ENCODE peak calls at places on chromosomes 12 and 14, in ten cellular contexts. H is HCT116, D is neural crest cell, I is keratinocyte, A is neural progenitor cell, Q is cardiac muscle cell, M is fibroblast of mammary gland, N is IMR-90, R is fibroblast of the aortic adventitia, O is dorsolateral prefrontal cortex. U is an unnamed sample.
A peak's percentile ranks its signal among the peaks of the same experiment; 100 is the strongest.

GRCh38 chr12:8077207-8077606 is 4.9 kb upstream of the NECAP1 start:
- DNase-seq in H (no peak), D (no peak), I (no peak), A (no peak), Q (no peak), M (peak; percentile 69), N (peak; percentile 62), R (peak; percentile 25), O (no peak), U (no peak)

GRCh38 chr14:55851301-55851700 is 266.9 kb upstream of the PELI2 start:
- DNase-seq in H (no peak), D (no peak), I (no peak), A (peak; percentile 67), Q (no peak), M (no peak), N (no peak), R (no peak), O (peak; percentile 15), U (no peak)

GRCh38 chr14:34355584-34356266 is 106.3 kb downstream of the SPTSSA start:
- DNase-seq in H (no peak), D (no peak), I (no peak), A (no peak), Q (peak; percentile 94), M (peak; percentile 89), N (peak; percentile 75), R (peak; percentile 86), O (peak; percentile 53), U (no peak)

GRCh38 chr14:64556526-64556925 is 6.8 kb downstream of the PPP1R36 start:
- DNase-seq in H (no peak), D (no peak), I (no peak), A (no peak), Q (peak; percentile 95), M (peak; percentile 92), N (peak; percentile 92), R (peak; percentile 49), O (no peak), U (no peak)

GRCh38 chr12:118526255-118527095 is 150.1 kb downstream of the SUDS3 start:
- DNase-seq in H (no peak), D (no peak), I (no peak), A (no peak), Q (no peak), M (no peak), N (no peak), R (no peak), O (no peak), U (peak; percentile 40)

GRCh38 chr14:65299837-65300236 is 112.7 kb upstream of the FUT8 start:
- DNase-seq in H (no peak), D (no peak), I (no peak), A (no peak), Q (no peak), M (no peak), N (no peak), R (no peak), O (no peak), U (no peak)

GRCh38 chr14:31090872-31091764 is 64.9 kb upstream of the STRN3 start:
- DNase-seq in H (no peak), D (no peak), I (no peak), A (no peak), Q (peak; percentile 92), M (peak; percentile 97), N (peak; percentile 97), R (peak; percentile 91), O (no peak), U (peak; percentile 70)

GRCh38 chr12:33605776-33606175 is 166.2 kb upstream of the SYT10 start:
- DNase-seq in H (no peak), D (no peak), I (no peak), A (peak; percentile 47), Q (peak; percentile 20), M (peak; percentile 2), N (no peak), R (peak; percentile 63), O (no peak), U (no peak)

GRCh38 chr12:106584104-106585064 is 1.6 kb downstream of the RFX4 start:
- DNase-seq in H (no peak), D (peak; percentile 25), I (no peak), A (peak; percentile 73), Q (no peak), M (no peak), N (no peak), R (no peak), O (no peak), U (no peak)

GRCh38 chr14:77707355-77707723 is 484 bp downstream of the ALKBH1 start:
- DNase-seq in H (no peak), D (no peak), I (no peak), A (peak; percentile 54), Q (peak; percentile 45), M (peak; percentile 60), N (peak; percentile 63), R (peak; percentile 60), O (peak; percentile 14), U (peak; percentile 20)

GRCh38 chr12:100573168-100573498 is 351 bp upstream of the GAS2L3 start:
- DNase-seq in H (no peak), D (peak; percentile 2), I (no peak), A (no peak), Q (no peak), M (no peak), N (no peak), R (no peak), O (no peak), U (no peak)

GRCh38 chr12:28177461-28177860 is 12.8 kb upstream of the CCDC91 start:
- DNase-seq in H (no peak), D (no peak), I (no peak), A (no peak), Q (no peak), M (peak; percentile 33), N (no peak), R (no peak), O (no peak), U (no peak)

GRCh38 chr14:35881280-35881679 is 55.1 kb downstream of the BRMS1L start:
- DNase-seq in H (no peak), D (no peak), I (no peak), A (no peak), Q (no peak), M (no peak), N (no peak), R (no peak), O (no peak), U (no peak)

GRCh38 chr14:35879654-35880249 is 53.6 kb downstream of the BRMS1L start:
- DNase-seq in H (peak; percentile 18), D (no peak), I (no peak), A (peak; percentile 18), Q (peak; percentile 34), M (peak; percentile 39), N (peak; percentile 20), R (peak; percentile 40), O (no peak), U (no peak)

GRCh38 chr14:35878272-35879140 is 52.4 kb downstream of the BRMS1L start:
- DNase-seq in H (peak; percentile 12), D (no peak), I (no peak), A (no peak), Q (peak; percentile 92), M (peak; percentile 93), N (peak; percentile 93), R (peak; percentile 89), O (no peak), U (no peak)

GRCh38 chr14:35879141-35879648 is 53.1 kb downstream of the BRMS1L start:
- DNase-seq in H (no peak), D (no peak), I (no peak), A (no peak), Q (peak; percentile 38), M (peak; percentile 54), N (peak; percentile 11), R (peak; percentile 27), O (no peak), U (no peak)

DNA sequence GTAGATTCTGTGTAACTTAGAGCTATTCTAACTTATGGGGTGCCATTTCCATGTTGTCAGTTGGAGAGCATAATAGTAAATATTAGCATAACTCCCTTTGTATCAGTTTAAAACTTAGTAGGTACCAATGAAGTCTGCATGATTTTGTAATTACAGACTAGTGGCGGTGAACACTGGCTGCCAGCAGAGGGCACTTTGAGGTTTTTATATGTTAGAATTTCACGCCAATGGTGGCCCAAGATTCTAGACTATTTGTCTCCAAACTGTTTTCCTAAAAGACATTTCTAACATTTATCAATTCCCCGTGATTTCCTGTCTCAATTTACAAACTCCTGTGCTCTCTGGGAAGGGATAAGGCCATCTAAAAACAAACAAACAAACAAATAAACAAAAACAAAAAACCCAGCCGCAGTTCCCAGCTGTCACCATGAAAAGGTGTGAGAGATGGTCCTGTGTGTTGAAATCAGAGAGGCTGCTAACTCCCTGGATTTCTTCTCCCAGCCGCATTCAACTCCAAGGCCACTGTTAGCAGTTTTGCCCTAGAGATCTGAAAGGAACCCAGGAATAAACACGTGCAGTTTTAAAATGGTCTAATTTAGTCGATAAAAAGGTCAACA is 57.6 kb downstream of the BRMS1L start:
- DNase-seq in H (no peak), D (peak; percentile 25), I (no peak), A (peak; percentile 59), Q (peak; percentile 50), M (peak; percentile 35), N (peak; percentile 18), R (peak; percentile 40), O (peak; percentile 12), U (peak; percentile 60)
- TF ChIP-seq CTCF in H (peak; percentile 76), D (peak; percentile 82), I (peak; percentile 62), A (peak; percentile 81), Q (peak; percentile 74), M (peak; percentile 70), N (peak; percentile 65), R (peak; percentile 74), O (peak; percentile 54), U (peak; percentile 37)

DNA sequence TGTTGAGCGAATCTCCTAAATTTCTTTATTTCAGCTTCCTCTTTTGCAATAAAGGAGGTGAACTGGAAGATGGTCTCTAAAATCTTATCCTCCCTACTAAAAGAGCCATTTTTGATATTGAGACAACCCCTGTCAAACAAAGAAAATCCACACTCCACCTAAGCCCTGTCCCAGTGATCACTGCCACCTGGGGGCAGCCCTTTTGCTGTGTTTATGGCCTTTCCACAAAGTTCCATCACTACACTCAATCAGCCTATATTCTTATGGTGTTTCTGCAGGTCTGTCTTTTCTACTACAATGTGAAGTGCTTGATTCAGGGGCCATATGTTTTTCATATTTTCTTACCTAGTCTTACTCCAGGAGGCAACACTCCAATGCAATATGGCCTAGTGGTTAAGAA is 163.7 kb downstream of the BMP4 start:
- DNase-seq in H (no peak), D (no peak), I (no peak), A (peak; percentile 8), Q (no peak), M (no peak), N (no peak), R (no peak), O (no peak), U (no peak)
- TF ChIP-seq CTCF in H (peak; percentile 42), D (no peak), I (no peak), A (peak; percentile 19), Q (no peak), M (peak; percentile 11), N (no peak), R (peak; percentile 6), O (no peak), U (no peak)

DNA sequence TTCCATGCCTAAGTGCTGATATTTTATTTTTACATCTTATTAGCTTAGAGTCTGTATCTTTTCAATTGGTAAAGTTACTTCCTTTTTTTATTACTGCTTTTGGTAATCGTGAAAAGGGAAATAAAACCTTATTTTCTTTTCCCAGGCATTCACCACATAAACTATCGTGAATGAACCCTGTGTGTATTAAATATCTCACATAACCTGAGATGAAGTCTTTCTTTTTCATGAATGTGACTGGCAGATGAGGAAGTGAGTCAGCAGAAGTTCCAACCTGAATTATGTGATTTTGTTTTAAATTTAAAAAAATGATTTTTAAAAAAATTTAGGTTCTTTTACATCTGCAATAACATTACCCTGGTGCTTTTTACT is 26.0 kb downstream of the MYBPC1 start:
- DNase-seq in H (no peak), D (no peak), I (no peak), A (no peak), Q (no peak), M (no peak), N (no peak), R (no peak), O (no peak), U (no peak)
- TF ChIP-seq CTCF in H (no peak), D (no peak), I (no peak), A (no peak), Q (no peak), M (no peak), N (no peak), R (no peak), O (no peak), U (no peak)

GRCh38 chr12:123971449-123971769 is 1.2 kb downstream of the CCDC92 start:
- DNase-seq in H (no peak), D (no peak), I (no peak), A (no peak), Q (no peak), M (no peak), N (no peak), R (peak; percentile 60), O (no peak), U (no peak)
- TF ChIP-seq CTCF in H (no peak), D (no peak), I (no peak), A (no peak), Q (no peak), M (no peak), N (no peak), R (no peak), O (no peak), U (no peak)